ENCODE peak calls at places on chromosomes 2 and 18, in five cellular contexts. K is sigmoid colon, J is fibroblast of mammary gland, H is LNCaP clone FGC, Z is kidney epithelial cell. P is an unnamed sample.

GRCh38 chr2:100321881-100322820 is at the start of gene LONRF2:
- DNase-seq in K (no peak), J (no peak), H (no peak), Z (no peak), P (no peak)

GRCh38 chr2:199468561-199469513 is 11.1 kb upstream of the SATB2 start:
- DNase-seq in K (peak), J (no peak), H (no peak), Z (no peak), P (no peak)

GRCh38 chr2:190551928-190552327 is 17.4 kb upstream of the NEMP2 start:
- DNase-seq in K (no peak), J (peak), H (no peak), Z (no peak), P (peak)

GRCh38 chr2:177817300-177817699 is 255.3 kb downstream of the PDE11A start:
- DNase-seq in K (no peak), J (no peak), H (no peak), Z (no peak), P (no peak)

GRCh38 chr2:222864296-222864695 is 3.5 kb downstream of the ACSL3 start:
- DNase-seq in K (no peak), J (peak), H (no peak), Z (no peak), P (peak)

GRCh38 chr2:173631123-173631450 is 276.4 kb downstream of the CDCA7 start:
- DNase-seq in K (no peak), J (peak), H (peak), Z (no peak), P (peak)

GRCh38 chr2:47309952-47310800 is 92.8 kb upstream of the MSH2 start:
- DNase-seq in K (no peak), J (peak), H (no peak), Z (no peak), P (peak)

GRCh38 chr2:55431982-55432627 is 12.4 kb upstream of the CCDC88A start:
- DNase-seq in K (no peak), J (peak), H (peak), Z (no peak), P (peak)

GRCh38 chr18:7572837-7573236 is 5.7 kb downstream of the PTPRM start:
- DNase-seq in K (no peak), J (no peak), H (no peak), Z (no peak), P (no peak)

GRCh38 chr18:62033207-62033606 is 140.4 kb upstream of the RNF152 start:
- DNase-seq in K (no peak), J (no peak), H (no peak), Z (no peak), P (no peak)

GRCh38 chr2:234482807-234483206 is 14.1 kb downstream of the ARL4C start:
- DNase-seq in K (no peak), J (no peak), H (no peak), Z (no peak), P (no peak)

GRCh38 chr18:50466634-50467033 is 91.8 kb downstream of the SKA1 start:
- DNase-seq in K (no peak), J (no peak), H (no peak), Z (no peak), P (no peak)

GRCh38 chr2:78065366-78065765 is 543.2 kb upstream of the LRRTM4 start:
- DNase-seq in K (no peak), J (no peak), H (no peak), Z (no peak), P (no peak)
- H3K4me3 ChIP-seq in K (no peak), J (no peak), H (no peak), Z (no peak), P (no peak)

DNA sequence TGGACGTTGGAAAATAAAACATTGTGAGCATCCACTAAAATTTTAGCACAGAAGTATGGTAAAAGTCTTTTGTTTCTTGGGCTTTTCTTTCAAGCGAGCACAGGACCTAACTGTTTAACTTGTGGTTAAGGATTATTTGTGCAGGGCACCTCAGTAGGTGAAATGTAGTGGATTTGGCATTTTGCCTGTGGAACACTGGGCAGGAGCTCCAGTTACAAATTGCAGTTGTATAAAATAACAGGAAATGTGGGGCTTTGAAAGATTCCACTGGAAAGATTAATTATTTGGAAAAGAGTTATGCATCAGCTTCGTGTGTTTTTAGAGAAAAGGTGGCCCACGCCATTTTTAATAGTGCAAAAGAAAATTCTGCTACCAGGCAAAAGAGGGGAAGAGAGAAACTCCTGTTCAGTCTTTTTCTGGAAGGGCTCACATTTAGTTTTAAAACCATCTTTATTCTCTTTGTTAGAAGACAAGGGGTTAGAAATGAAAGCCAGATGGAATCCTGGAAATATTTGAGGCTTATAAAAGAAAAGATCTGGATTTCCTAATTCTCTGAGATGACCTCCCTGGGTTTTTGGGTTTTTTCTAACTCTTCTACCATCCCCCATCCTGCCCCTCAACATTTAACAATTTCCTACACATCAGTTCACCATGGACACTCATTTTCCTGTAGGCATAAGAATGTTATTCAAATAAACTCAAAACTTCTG is 144.3 kb upstream of the SERTAD2 start:
- DNase-seq in K (no peak), J (peak), H (no peak), Z (peak), P (peak)
- TF ChIP-seq CTCF in K (no peak), J (no peak), H (no peak), Z (no peak), P (no peak)

GRCh38 chr18:26656401-26656943 is 108.1 kb upstream of the KCTD1 start:
- DNase-seq in K (no peak), J (no peak), H (no peak), Z (no peak), P (no peak)

GRCh38 chr18:26656944-26657536 is 108.7 kb upstream of the KCTD1 start:
- DNase-seq in K (peak), J (peak), H (peak), Z (no peak), P (peak)

GRCh38 chr18:26654173-26655009 is 106.0 kb upstream of the KCTD1 start:
- DNase-seq in K (no peak), J (no peak), H (no peak), Z (no peak), P (peak)

GRCh38 chr18:26655614-26656400 is 107.5 kb upstream of the KCTD1 start:
- DNase-seq in K (peak), J (peak), H (peak), Z (no peak), P (peak)

GRCh38 chr18:26655010-26655613 is 106.8 kb upstream of the KCTD1 start:
- DNase-seq in K (no peak), J (peak), H (no peak), Z (no peak), P (peak)
- H3K4me3 ChIP-seq in K (peak), J (no peak), H (no peak), Z (no peak), P (peak)

DNA sequence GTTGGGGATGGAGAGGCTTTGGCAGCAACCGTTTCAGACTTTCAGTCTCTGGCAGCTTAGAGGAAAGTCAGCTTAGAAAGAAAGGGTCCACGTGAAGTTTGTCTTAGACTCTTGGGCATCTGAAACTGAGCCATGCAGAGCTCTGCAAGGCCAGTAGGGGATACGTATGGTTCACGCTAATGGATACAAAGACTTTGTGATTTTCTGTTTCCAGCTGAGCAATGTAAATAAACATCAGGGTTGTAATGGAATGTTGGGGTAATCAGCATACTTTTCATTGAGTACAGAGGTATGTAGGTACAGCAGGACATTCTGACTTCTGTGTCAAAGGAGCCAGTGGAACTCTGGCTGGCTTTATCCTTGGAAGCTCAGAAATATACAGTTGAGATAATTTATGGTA is 31.0 kb downstream of the RALB start:
- DNase-seq in K (no peak), J (no peak), H (no peak), Z (peak), P (no peak)
- TF ChIP-seq CTCF in K (no peak), J (peak), H (no peak), Z (peak), P (peak)

GRCh38 chr2:73089270-73090030 is 17.9 kb upstream of the SFXN5 start:
- DNase-seq in K (no peak), J (peak), H (no peak), Z (peak), P (peak)
- H3K4me3 ChIP-seq in K (no peak), J (no peak), H (no peak), Z (no peak), P (no peak)

GRCh38 chr18:9861157-9861556 is 24.6 kb upstream of the TXNDC2 start:
- DNase-seq in K (no peak), J (no peak), H (no peak), Z (no peak), P (no peak)

GRCh38 chr18:9858642-9859041 is 27.1 kb upstream of the TXNDC2 start:
- DNase-seq in K (no peak), J (no peak), H (no peak), Z (no peak), P (no peak)

GRCh38 chr18:9860682-9861081 is 25.1 kb upstream of the TXNDC2 start:
- DNase-seq in K (no peak), J (no peak), H (no peak), Z (no peak), P (no peak)

GRCh38 chr18:9861933-9862332 is 23.8 kb upstream of the TXNDC2 start:
- DNase-seq in K (no peak), J (no peak), H (no peak), Z (no peak), P (no peak)

GRCh38 chr18:9859232-9859631 is 26.5 kb upstream of the TXNDC2 start:
- DNase-seq in K (no peak), J (no peak), H (no peak), Z (no peak), P (no peak)
- TF ChIP-seq CTCF in K (no peak), J (no peak), H (no peak), Z (no peak), P (no peak)